ENCODE peak calls at places on chromosomes 1 and 21, in eight cellular contexts. F is right lobe of liver, E is ovary, S is IMR-90, A is uterus, W is body of pancreas, K is heart left ventricle, M is K562. Y is an unnamed sample.

GRCh38 chr21:44957901-44958451 is 18.1 kb downstream of the SLX9 start:
- DNase-seq in A (no peak), W (no peak), E (no peak), M (no peak), F (peak), S (no peak), K (no peak), Y (no peak)

GRCh38 chr1:91273875-91274274 is 130.8 kb downstream of the HFM1 start:
- DNase-seq in S (no peak), A (no peak), M (no peak), K (no peak), W (no peak), E (no peak), F (no peak), Y (no peak)

GRCh38 chr21:35206141-35207125 is 157.3 kb upstream of the RUNX1 start:
- DNase-seq in F (no peak), E (peak), W (peak), S (peak), K (no peak), A (no peak), M (peak), Y (peak)

GRCh38 chr1:110686188-110686587 is 11.4 kb upstream of the KCNA3 start:
- DNase-seq in K (no peak), F (no peak), A (no peak), S (no peak), E (no peak), W (no peak), M (no peak), Y (no peak)

GRCh38 chr1:74674278-74675048 is 871 bp upstream of the ERICH3 start:
- DNase-seq in K (no peak), A (no peak), W (no peak), F (no peak), M (no peak), E (no peak), S (no peak), Y (no peak)

GRCh38 chr1:163066168-163066567 is 3.0 kb upstream of the RGS4 start:
- DNase-seq in F (no peak), W (no peak), A (no peak), K (no peak), E (no peak), M (no peak), S (no peak), Y (no peak)

GRCh38 chr1:40711465-40712404 is 20.2 kb downstream of the NFYC start:
- DNase-seq in M (peak), A (no peak), W (no peak), K (no peak), E (no peak), S (peak), F (no peak), Y (peak)

GRCh38 chr1:70353641-70354331 is 736 bp downstream of the ANKRD13C start:
- DNase-seq in A (no peak), S (peak), F (peak), M (peak), K (peak), W (no peak), E (no peak), Y (no peak)

GRCh38 chr1:153150846-153151245 is at the start of gene SPRR2G:
- DNase-seq in S (no peak), E (no peak), A (no peak), M (no peak), W (no peak), F (no peak), K (no peak), Y (no peak)

GRCh38 chr1:51234721-51235425 is 1.2 kb upstream of the RNF11 start:
- DNase-seq in E (peak), M (peak), K (peak), S (peak), F (peak), A (peak), W (peak), Y (peak)

GRCh38 chr1:160090760-160091159 is 7.7 kb downstream of the IGSF8 start:
- DNase-seq in M (no peak), K (no peak), S (no peak), F (no peak), W (no peak), A (no peak), E (no peak), Y (no peak)

GRCh38 chr1:79912813-79913212 is 906.3 kb upstream of the ADGRL4 start:
- DNase-seq in K (no peak), F (no peak), A (no peak), S (peak), E (no peak), W (no peak), M (no peak), Y (no peak)

GRCh38 chr1:9100471-9101043 is 28.3 kb downstream of the GPR157 start:
- DNase-seq in F (no peak), E (no peak), M (no peak), K (no peak), W (no peak), A (no peak), S (peak), Y (no peak)

GRCh38 chr1:38600286-38600685 is 259.3 kb downstream of the RRAGC start:
- DNase-seq in F (no peak), A (no peak), W (no peak), K (no peak), S (no peak), M (no peak), E (no peak), Y (no peak)

GRCh38 chr1:59750612-59751395 is 63.9 kb upstream of the HOOK1 start:
- DNase-seq in M (no peak), A (peak), K (no peak), F (no peak), E (peak), S (peak), W (no peak), Y (no peak)

GRCh38 chr1:84780000-84780716 is 89.9 kb upstream of the SSX2IP start:
- DNase-seq in S (peak), W (no peak), M (no peak), A (no peak), E (no peak), K (no peak), F (no peak), Y (peak)

GRCh38 chr21:45766501-45766900 is 123.0 kb downstream of the PCBP3 start:
- DNase-seq in W (no peak), S (no peak), M (no peak), F (no peak), A (no peak), E (no peak), K (no peak), Y (no peak)

GRCh38 chr1:172589553-172589952 is 56.6 kb downstream of the SUCO start:
- DNase-seq in E (no peak), A (no peak), F (no peak), K (no peak), W (no peak), M (no peak), S (no peak), Y (no peak)

GRCh38 chr1:153698648-153699004 is 20.1 kb downstream of the NPR1 start:
- DNase-seq in A (no peak), S (no peak), W (no peak), F (no peak), E (no peak), K (no peak), M (no peak), Y (no peak)

GRCh38 chr1:199843856-199844255 is 183.7 kb upstream of the NR5A2 start:
- DNase-seq in W (no peak), K (no peak), F (no peak), E (no peak), A (no peak), S (peak), M (no peak), Y (no peak)

GRCh38 chr1:224356685-224357625 is at the start of gene CNIH4:
- DNase-seq in S (peak), W (peak), M (peak), K (peak), A (peak), E (peak), F (peak), Y (peak)

GRCh38 chr1:100989306-100990077 is 36.1 kb downstream of the DPH5 start:
- DNase-seq in W (no peak), S (peak), M (no peak), F (no peak), A (no peak), E (no peak), K (no peak), Y (no peak)

GRCh38 chr1:98030976-98031375 is 110.1 kb upstream of the DPYD start:
- DNase-seq in A (no peak), K (no peak), M (no peak), S (no peak), F (no peak), E (no peak), W (no peak), Y (no peak)

GRCh38 chr1:77378723-77379533 is 97.1 kb downstream of the AK5 start:
- DNase-seq in W (no peak), M (no peak), K (no peak), A (no peak), E (no peak), S (peak), F (no peak), Y (no peak)

GRCh38 chr21:37742532-37742931 is 173.7 kb downstream of the KCNJ6 start:
- DNase-seq in S (peak), K (no peak), A (no peak), E (no peak), W (no peak), F (no peak), M (no peak), Y (no peak)

GRCh38 chr1:53553734-53554509 is 94.7 kb downstream of the DMRTB1 start:
- DNase-seq in A (peak), F (peak), S (no peak), W (peak), K (peak), M (no peak), E (no peak), Y (no peak)

GRCh38 chr1:211534545-211535291 is 42.8 kb upstream of the RD3 start:
- DNase-seq in W (no peak), M (no peak), S (no peak), A (no peak), K (no peak), F (no peak), E (no peak), Y (no peak)

GRCh38 chr1:200131551-200132125 is 104.1 kb downstream of the NR5A2 start:
- DNase-seq in A (no peak), S (peak), K (no peak), E (no peak), F (no peak), W (no peak), M (no peak), Y (no peak)

GRCh38 chr1:239563680-239564079 is 177.3 kb downstream of the CHRM3 start:
- DNase-seq in S (no peak), M (no peak), K (no peak), E (no peak), A (no peak), F (no peak), W (no peak), Y (no peak)

GRCh38 chr1:27618341-27619067 is 14.6 kb upstream of the AHDC1 start:
- DNase-seq in W (no peak), S (no peak), E (no peak), M (no peak), A (no peak), F (no peak), K (peak), Y (no peak)

GRCh38 chr1:23963617-23964234 is 4.1 kb downstream of the PNRC2 start:
- DNase-seq in K (no peak), F (no peak), E (no peak), M (no peak), A (no peak), W (no peak), S (no peak), Y (no peak)
- TF ChIP-seq POLR2A in K (no peak), F (no peak), E (no peak), M (peak), A (no peak), W (no peak), S (no peak), Y (no peak)

GRCh38 chr1:87171199-87171598 is 157.5 kb upstream of the LMO4 start:
- DNase-seq in M (no peak), F (no peak), W (no peak), K (no peak), S (no peak), A (no peak), E (no peak), Y (no peak)
- H3K27ac ChIP-seq in M (no peak), F (no peak), W (no peak), K (no peak), S (no peak), A (no peak), E (no peak), Y (no peak)

GRCh38 chr1:112706505-112707216 is at the start of gene RHOC:
- DNase-seq in K (peak), F (peak), W (peak), M (peak), E (peak), S (peak), A (peak), Y (peak)
- TF ChIP-seq POLR2A in K (peak), F (peak), W (peak), M (peak), E (peak), S (peak), A (peak), Y (peak)

GRCh38 chr1:32500387-32501209 is 35.7 kb downstream of the ZBTB8B start:
- DNase-seq in W (peak), S (peak), M (peak), A (peak), F (peak), E (peak), K (peak), Y (peak)
- H3K27ac ChIP-seq in W (peak), S (peak), M (peak), A (peak), F (peak), E (peak), K (peak), Y (peak)

GRCh38 chr1:21324368-21325137 is 34.3 kb upstream of the ECE1 start:
- DNase-seq in S (peak), K (peak), F (no peak), E (peak), A (peak), M (peak), W (peak), Y (peak)
- TF ChIP-seq POLR2A in S (peak), K (no peak), F (no peak), E (no peak), A (peak), M (no peak), W (peak), Y (peak)

GRCh38 chr21:31874817-31875216 is 2.0 kb downstream of the HUNK start:
- DNase-seq in S (no peak), K (no peak), M (no peak), W (peak), F (no peak), E (no peak), A (peak), Y (no peak)

GRCh38 chr21:31873696-31874599 is 1.1 kb downstream of the HUNK start:
- DNase-seq in W (peak), S (peak), K (peak), E (no peak), F (no peak), A (peak), M (peak), Y (peak)

GRCh38 chr21:31873275-31873695 is 465 bp downstream of the HUNK start:
- DNase-seq in S (no peak), E (no peak), M (no peak), A (no peak), F (no peak), W (peak), K (peak), Y (peak)

GRCh38 chr21:31872072-31872451 is 758 bp upstream of the HUNK start:
- DNase-seq in M (no peak), E (no peak), K (no peak), W (no peak), S (no peak), A (no peak), F (no peak), Y (no peak)

DNA sequence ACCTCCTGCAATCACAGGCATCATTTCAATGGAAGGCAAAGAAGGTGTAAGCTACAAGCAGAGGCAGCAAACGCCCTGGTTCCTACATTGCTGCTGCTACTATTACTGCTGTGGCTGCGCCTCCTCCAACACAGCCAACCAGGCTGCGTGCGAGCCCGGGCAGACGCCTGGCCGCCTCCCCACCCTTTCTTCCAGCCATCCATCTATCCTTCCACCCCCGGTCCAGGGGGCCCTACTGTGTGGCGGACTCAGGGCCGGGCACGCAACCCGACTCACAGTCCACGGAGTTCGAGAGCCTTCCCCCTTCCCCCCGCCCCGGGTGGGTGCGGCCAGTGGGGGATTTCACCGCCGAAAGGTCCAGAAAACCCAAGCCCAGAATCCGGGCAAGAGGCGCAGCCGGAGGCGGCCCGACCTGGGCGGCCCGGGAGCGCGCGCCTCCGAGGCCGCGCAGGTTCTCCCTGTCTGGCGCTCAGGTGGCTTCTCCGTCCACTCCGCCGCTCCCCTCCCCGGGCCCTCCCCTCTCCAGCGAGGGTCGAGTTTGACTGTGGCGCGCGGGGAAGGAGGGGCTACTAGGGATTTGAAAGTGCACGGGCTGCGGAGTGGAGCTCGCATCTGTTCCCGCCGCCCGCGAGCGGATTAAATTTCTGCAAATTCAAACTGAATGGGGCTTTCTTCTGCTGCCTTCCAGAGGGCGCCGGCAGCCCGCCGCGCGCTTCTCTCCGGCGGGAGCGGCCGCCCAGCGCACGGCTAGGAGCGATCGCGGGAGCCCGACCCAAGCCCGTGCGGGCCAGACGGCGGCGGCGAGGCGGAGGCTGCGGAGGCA is at the start of gene HUNK:
- DNase-seq in E (peak), A (peak), F (no peak), K (no peak), W (peak), S (peak), M (no peak), Y (peak)
- H3K27ac ChIP-seq in E (no peak), A (peak), F (no peak), K (no peak), W (peak), S (peak), M (no peak), Y (peak)

GRCh38 chr1:93672069-93672468 is 9.6 kb downstream of the BCAR3 start:
- DNase-seq in M (peak), A (peak), W (peak), S (peak), E (peak), F (no peak), K (peak), Y (no peak)
- TF ChIP-seq POLR2A in M (no peak), A (no peak), W (no peak), S (no peak), E (no peak), F (no peak), K (no peak), Y (no peak)

DNA sequence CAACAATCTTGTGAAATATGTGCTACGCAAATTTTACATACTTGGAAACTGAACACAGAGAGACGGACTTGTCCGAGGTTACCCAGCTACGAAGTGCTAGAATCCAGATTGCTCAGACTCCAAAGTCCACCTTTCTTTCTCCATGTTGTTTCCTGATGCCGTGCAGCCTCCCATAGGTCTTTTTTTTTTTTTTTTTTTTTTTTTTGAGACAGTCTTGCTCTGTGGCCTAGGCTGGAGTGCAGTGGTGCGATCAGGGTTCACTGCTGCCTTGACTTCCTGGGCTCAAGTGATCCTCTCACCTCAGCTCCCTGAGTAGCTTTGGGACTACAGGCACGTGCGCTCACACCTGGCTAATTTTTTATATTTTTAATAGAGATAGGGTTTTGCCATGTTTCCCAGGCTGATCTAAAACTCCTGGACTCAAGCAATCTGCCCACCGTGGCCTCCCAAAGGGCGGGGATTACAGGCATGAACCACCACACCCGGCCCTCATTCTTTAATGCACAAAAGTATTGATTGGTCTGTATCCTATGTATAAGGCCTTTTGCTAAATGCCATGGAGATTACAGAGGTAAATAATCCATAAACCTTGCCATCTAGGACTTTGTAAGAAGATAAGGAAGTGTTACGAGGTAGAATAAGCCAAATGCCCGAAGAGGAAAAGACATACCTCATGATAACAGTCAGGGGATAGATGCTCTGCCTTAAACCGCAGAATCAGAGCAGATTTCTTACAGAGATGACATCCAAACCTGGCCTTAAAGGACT is 92.8 kb downstream of the C1orf21 start:
- DNase-seq in F (no peak), A (no peak), S (no peak), K (no peak), W (no peak), E (no peak), M (no peak), Y (no peak)
- H3K27ac ChIP-seq in F (no peak), A (no peak), S (no peak), K (no peak), W (no peak), E (no peak), M (no peak), Y (no peak)

GRCh38 chr1:43542515-43543458 is 12.1 kb downstream of the PTPRF start:
- DNase-seq in M (no peak), W (no peak), F (peak), K (peak), S (no peak), A (no peak), E (no peak), Y (no peak)

GRCh38 chr1:43540653-43541071 is 10.0 kb downstream of the PTPRF start:
- DNase-seq in F (peak), S (no peak), E (peak), W (no peak), K (peak), M (no peak), A (peak), Y (no peak)

GRCh38 chr1:43543567-43543966 is 12.9 kb downstream of the PTPRF start:
- DNase-seq in E (no peak), S (no peak), M (no peak), A (no peak), K (no peak), W (no peak), F (no peak), Y (no peak)

GRCh38 chr1:43541141-43541540 is 10.5 kb downstream of the PTPRF start:
- DNase-seq in M (no peak), K (no peak), E (no peak), W (no peak), A (no peak), F (peak), S (no peak), Y (no peak)

GRCh38 chr1:43541721-43542401 is 11.2 kb downstream of the PTPRF start:
- DNase-seq in W (peak), K (peak), F (peak), S (no peak), M (no peak), E (peak), A (peak), Y (peak)
- TF ChIP-seq POLR2A in W (no peak), K (no peak), F (no peak), S (no peak), M (no peak), E (no peak), A (no peak), Y (peak)

GRCh38 chr1:65254320-65255087 is 54.8 kb upstream of the DNAJC6 start:
- DNase-seq in F (peak), M (peak), A (peak), W (peak), K (peak), E (peak), S (peak), Y (peak)
- H3K27ac ChIP-seq in F (no peak), M (peak), A (no peak), W (peak), K (peak), E (no peak), S (no peak), Y (peak)

Y was measured in prostate gland.